ENCODE peak calls at places on chromosomes 5 and 9, in seven cellular contexts. W is central memory CD4-positive, alpha-beta T cell; K is stimulated activated CD4-positive, alpha-beta T cell treated with anti-CD3 and anti-CD28 coated beads, Interleukin-1b, Interleukin-23, amount 100 ng/mL, for 4 hours; C is hypothalamus; H is AML-193; T is EL; V is amniotic stem cell. Z is an unnamed sample.

GRCh38 chr9:9558907-9559306 is 1053.9 kb downstream of the PTPRD start:
- DNase-seq in W (no peak), K (no peak), C (no peak), H (no peak), T (no peak), V (no peak), Z (no peak)

GRCh38 chr5:132364319-132364718 is 5.2 kb upstream of the SLC22A5 start:
- DNase-seq in W (no peak), K (no peak), C (no peak), H (peak; percentile 64), T (peak; percentile 85), V (no peak), Z (peak; percentile 80)

GRCh38 chr9:4197548-4197947 is 102.3 kb downstream of the GLIS3 start:
- DNase-seq in W (no peak), K (no peak), C (no peak), H (peak; percentile 28), T (peak; percentile 20), V (no peak), Z (no peak)

GRCh38 chr9:105751761-105752160 is 57.4 kb downstream of the TMEM38B start:
- DNase-seq in W (no peak), K (no peak), C (no peak), H (no peak), T (no peak), V (no peak), Z (no peak)

GRCh38 chr5:34914671-34915138 is 599 bp downstream of the RAD1 start:
- DNase-seq in W (peak; percentile 10), K (peak; percentile 12), C (peak; percentile 22), H (no peak), T (peak; percentile 46), V (no peak), Z (no peak)

GRCh38 chr5:14871084-14871572 is 450 bp downstream of the ANKH start:
- DNase-seq in W (no peak), K (peak; percentile 16), C (peak; percentile 24), H (no peak), T (no peak), V (no peak), Z (no peak)

GRCh38 chr9:32385135-32385884 is 867 bp downstream of the ACO1 start:
- DNase-seq in W (no peak), K (no peak), C (no peak), H (peak; percentile 27), T (no peak), V (peak; percentile 48), Z (no peak)

GRCh38 chr9:129139993-129140396 is 28.8 kb downstream of the PTPA start:
- DNase-seq in W (peak; percentile 75), K (peak; percentile 55), C (peak; percentile 72), H (peak; percentile 78), T (peak; percentile 100), V (peak; percentile 99), Z (peak; percentile 94)

GRCh38 chr5:152688561-152689274 is 283.6 kb upstream of the NMUR2 start:
- DNase-seq in W (no peak), K (no peak), C (no peak), H (no peak), T (peak; percentile 79), V (no peak), Z (peak; percentile 70)

GRCh38 chr9:292915-293314 is 78.2 kb downstream of the DOCK8 start:
- DNase-seq in W (no peak), K (no peak), C (no peak), H (no peak), T (no peak), V (no peak), Z (no peak)

GRCh38 chr9:76216161-76216649 is 178.0 kb downstream of the RFK start:
- DNase-seq in W (no peak), K (no peak), C (no peak), H (peak; percentile 96), T (peak; percentile 85), V (peak; percentile 88), Z (peak; percentile 83)

GRCh38 chr5:102919211-102919610 is 164.1 kb downstream of the PAM start:
- DNase-seq in W (no peak), K (no peak), C (no peak), H (no peak), T (no peak), V (no peak), Z (no peak)

GRCh38 chr9:28093141-28093540 is 519.9 kb upstream of the C9orf72 start:
- DNase-seq in W (no peak), K (no peak), C (no peak), H (no peak), T (no peak), V (no peak), Z (no peak)

GRCh38 chr5:163532203-163532892 is 26.9 kb downstream of the MAT2B start:
- DNase-seq in W (no peak), K (no peak), C (no peak), H (no peak), T (no peak), V (no peak), Z (no peak)

GRCh38 chr5:92907914-92908606 is 673.0 kb downstream of the NR2F1-AS1 start:
- DNase-seq in W (no peak), K (no peak), C (no peak), H (no peak), T (peak; percentile 76), V (no peak), Z (peak; percentile 18)